ENCODE peak calls at places on chromosomes 16 and 17, in six cellular contexts. F is EH; K is caudate nucleus; E is activated CD4-positive, alpha-beta T cell treated with anti-CD3 and anti-CD28 coated beads, Interleukin-2, amount 50 U/mL, for 48 hours; L is kidney epithelial cell; Z is NCI-H226. D is an unnamed sample.

GRCh38 chr16:35485915-35486314 is 2026.5 kb downstream of the TP53TG3F start:
- DNase-seq in E (no peak), F (no peak), L (no peak), Z (no peak), K (no peak), D (no peak)

GRCh38 chr17:41635121-41636097 is 11.0 kb upstream of the KRT17 start:
- DNase-seq in E (no peak), Z (no peak), F (no peak), K (no peak), L (no peak), D (no peak)

GRCh38 chr16:11208916-11209665 is 46.9 kb downstream of the SOCS1 start:
- DNase-seq in F (peak; percentile 38), E (no peak), L (no peak), Z (no peak), K (no peak), D (peak; percentile 92)

GRCh38 chr16:50880926-50881325 is 139.0 kb downstream of the CYLD start:
- DNase-seq in K (no peak), Z (no peak), L (no peak), E (no peak), F (no peak), D (no peak)

GRCh38 chr17:81652901-81653771 is 3.2 kb downstream of the PDE6G start:
- DNase-seq in E (no peak), K (no peak), Z (no peak), L (no peak), F (no peak), D (no peak)

GRCh38 chr16:58814348-58814801 is 80.3 kb upstream of the GOT2 start:
- DNase-seq in E (peak; percentile 21), Z (peak; percentile 14), K (peak; percentile 22), F (peak; percentile 54), L (peak; percentile 5), D (no peak)

GRCh38 chr17:80751460-80752368 is 207.1 kb downstream of the RPTOR start:
- DNase-seq in E (no peak), L (no peak), F (peak; percentile 81), Z (no peak), K (no peak), D (no peak)

GRCh38 chr17:48598727-48599126 is 5.1 kb upstream of the HOXB5 start:
- DNase-seq in Z (no peak), L (no peak), F (no peak), E (no peak), K (no peak), D (no peak)

GRCh38 chr16:31528726-31529397 is 1.2 kb downstream of the AHSP start:
- DNase-seq in Z (no peak), K (no peak), F (peak; percentile 58), E (no peak), L (no peak), D (no peak)

GRCh38 chr16:3482659-3483241 is 12.5 kb downstream of the C16orf90 start:
- DNase-seq in L (no peak), E (no peak), K (no peak), F (no peak), Z (no peak), D (no peak)

GRCh38 chr17:78529871-78530670 is 47.1 kb downstream of the DNAH17 start:
- DNase-seq in K (peak; percentile 8), Z (no peak), F (no peak), E (no peak), L (no peak), D (no peak)

GRCh38 chr16:1526608-1527555 is 6.6 kb upstream of the TMEM204 start:
- DNase-seq in K (no peak), F (no peak), L (no peak), Z (no peak), E (no peak), D (no peak)

GRCh38 chr16:676565-677297 is 1.3 kb downstream of the RHBDL1 start:
- DNase-seq in E (no peak), K (no peak), L (no peak), F (no peak), Z (no peak), D (peak; percentile 90)

GRCh38 chr17:27956601-27957445 is 63.7 kb upstream of the LYRM9 start:
- DNase-seq in F (peak; percentile 36), K (no peak), E (no peak), Z (peak; percentile 28), L (no peak), D (no peak)

GRCh38 chr17:38871247-38871991 is 1.6 kb downstream of the LASP1 start:
- DNase-seq in Z (peak; percentile 84), K (no peak), F (peak; percentile 84), L (no peak), E (peak; percentile 81), D (peak; percentile 74)